ENCODE peak calls at places on chromosome 17, in five cellular contexts. M, L, Z, K and V are unnamed samples. For H3K4me1, the result is how much of the 10 kb centered on the place peaks cover.

GRCh38 chr17:73357318-73357717 is 45.5 kb upstream of the CDC42EP4 start:
- DNase-seq in M (no peak), L (no peak), K (peak), Z (no peak), V (no peak)

GRCh38 chr17:19886116-19886515 is 18.4 kb upstream of the ULK2 start:
- DNase-seq in M (no peak), K (no peak), L (no peak), Z (no peak), V (no peak)

GRCh38 chr17:20612635-20613034 is 33.1 kb downstream of the CDRT15L2 start:
- DNase-seq in M (no peak), Z (no peak), L (no peak), K (no peak), V (no peak)

GRCh38 chr17:67974598-67975066 is 21.6 kb downstream of the C17orf58 start:
- DNase-seq in M (no peak), L (no peak), K (peak), Z (no peak), V (no peak)

GRCh38 chr17:48612854-48613691 is 2.0 kb downstream of the HOXB8 start:
- DNase-seq in M (no peak), K (peak), L (no peak), Z (no peak), V (no peak)

GRCh38 chr17:7589204-7589868 is 558 bp downstream of the SOX15 start:
- DNase-seq in Z (peak), L (peak), K (peak), M (peak), V (peak)

GRCh38 chr17:57553991-57554825 is 190.9 kb downstream of the CCDC182 start:
- DNase-seq in L (no peak), M (peak), K (peak), Z (no peak), V (no peak)

GRCh38 chr17:49993423-49994037 is 1.5 kb downstream of the DLX3 start:
- DNase-seq in M (no peak), Z (peak), K (peak), L (no peak), V (no peak)

GRCh38 chr17:17269926-17270773 is 10.9 kb downstream of the COPS3 start:
- DNase-seq in L (no peak), K (peak), Z (no peak), M (no peak), V (no peak)

GRCh38 chr17:16915752-16916556 is 56.0 kb downstream of the TNFRSF13B start:
- DNase-seq in Z (peak), M (peak), L (no peak), K (peak), V (peak)

GRCh38 chr17:21168555-21168865 is 41.7 kb downstream of the DHRS7B start:
- DNase-seq in K (no peak), Z (no peak), M (no peak), L (no peak), V (no peak)

GRCh38 chr17:2420131-2420530 is 19.3 kb upstream of the MNT start:
- DNase-seq in Z (no peak), L (no peak), K (no peak), M (no peak), V (no peak)

GRCh38 chr17:50339381-50339780 is 6.5 kb upstream of the XYLT2 start:
- DNase-seq in L (no peak), M (no peak), Z (no peak), K (no peak), V (no peak)

GRCh38 chr17:5508855-5509254 is 22.5 kb downstream of the MIS12 start:
- DNase-seq in Z (no peak), L (no peak), K (peak), M (no peak), V (no peak)

GRCh38 chr17:59761385-59762021 is 54.0 kb downstream of the VMP1 start:
- DNase-seq in M (no peak), Z (no peak), K (peak), L (no peak), V (no peak)

GRCh38 chr17:59763861-59764260 is 56.4 kb downstream of the VMP1 start:
- DNase-seq in K (no peak), L (no peak), M (no peak), Z (no peak), V (no peak)

GRCh38 chr17:59762022-59762825 is 54.8 kb downstream of the VMP1 start:
- DNase-seq in L (no peak), Z (no peak), M (no peak), K (no peak), V (no peak)

GRCh38 chr17:59764292-59764741 is 56.9 kb downstream of the VMP1 start:
- DNase-seq in L (no peak), M (no peak), K (peak), Z (no peak), V (no peak)

DNA sequence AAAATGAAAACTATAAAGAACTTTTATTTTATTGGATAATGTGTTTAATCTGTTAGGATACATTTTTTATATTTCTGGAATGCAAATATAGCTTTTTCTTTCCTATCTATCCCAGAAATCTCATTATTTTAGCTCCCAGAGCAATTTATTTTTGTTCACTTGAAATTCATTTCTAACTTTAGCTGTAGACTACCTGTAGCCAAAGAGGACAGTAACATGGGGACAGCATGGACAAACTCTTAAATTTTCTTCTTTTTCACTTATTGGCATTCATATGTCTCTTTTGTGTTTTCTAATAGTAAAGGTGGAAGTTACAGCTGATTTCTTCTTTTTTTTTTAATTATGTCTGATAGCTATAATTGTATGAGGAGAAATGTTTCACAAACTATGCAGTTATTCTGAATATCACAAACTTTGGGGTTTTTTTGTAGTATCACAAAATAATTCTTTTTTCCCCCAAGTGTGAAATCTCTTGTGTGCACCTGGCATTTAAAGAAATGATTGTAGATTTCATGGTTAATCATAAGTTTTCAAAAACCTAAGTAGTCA is 55.4 kb downstream of the VMP1 start:
- DNase-seq in L (no peak), Z (no peak), K (no peak), M (no peak), V (no peak)
- H3K4me3 ChIP-seq in L (no peak), Z (no peak), K (no peak), M (no peak), V (peak)

DNA sequence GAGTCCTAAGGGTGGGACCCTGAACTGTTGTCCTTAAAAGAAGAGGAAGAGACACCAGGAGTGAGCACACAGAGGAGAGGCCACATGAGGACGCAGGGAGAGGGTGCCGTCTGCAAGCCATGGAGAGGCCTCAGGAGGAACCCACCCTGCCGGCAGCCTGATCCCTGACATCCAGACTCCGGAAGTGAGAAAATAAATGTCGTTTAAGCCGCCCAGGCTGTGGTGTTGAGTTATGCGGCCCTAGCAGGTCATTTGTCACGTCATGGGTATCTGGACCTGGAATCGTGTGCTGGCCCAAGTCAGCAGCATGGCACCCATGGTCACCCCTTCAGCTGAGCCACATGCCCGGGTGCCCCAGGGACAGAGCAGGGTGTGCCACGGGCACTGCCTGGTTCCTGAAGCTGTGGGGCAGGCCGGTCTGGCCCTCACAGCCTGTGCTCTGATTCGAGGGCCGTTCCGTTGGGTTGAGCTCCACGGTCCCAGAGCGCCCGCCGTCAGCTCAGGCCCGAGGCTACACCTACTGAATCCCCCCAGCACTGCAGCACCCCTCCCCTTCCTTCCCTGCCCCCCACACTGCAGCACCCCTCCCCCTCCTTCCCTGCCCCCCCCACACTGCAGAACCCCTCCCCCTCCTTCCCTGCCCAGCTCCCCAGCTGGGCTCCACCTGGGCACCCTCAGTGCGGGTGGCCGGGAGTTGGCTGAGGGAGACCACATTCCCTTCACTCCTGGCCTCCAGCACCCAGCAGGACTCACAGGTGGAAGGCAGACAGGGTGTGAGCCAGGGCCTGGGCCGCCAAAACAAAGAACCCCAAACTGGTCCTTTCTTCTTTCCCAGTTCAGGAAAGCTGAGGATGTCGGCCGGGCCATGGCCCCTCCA is 2.7 kb upstream of the CCDC57 start:
- DNase-seq in K (peak), Z (no peak), M (no peak), L (no peak), V (no peak)
- H3K4me1 ChIP-seq in K (under half), Z (under half), M (half or more), L (under half), V (under half)

GRCh38 chr17:42274812-42275526 is 1.2 kb downstream of the STAT5B start:
- DNase-seq in M (no peak), L (no peak), K (no peak), Z (no peak), V (no peak)
- H3K27ac ChIP-seq in M (peak), L (peak), K (no peak), Z (peak), V (peak)

GRCh38 chr17:76146053-76146875 is 5.2 kb upstream of the FOXJ1 start:
- DNase-seq in L (no peak), M (no peak), K (peak), Z (no peak), V (peak)

GRCh38 chr17:76147211-76148014 is 6.4 kb upstream of the FOXJ1 start:
- DNase-seq in Z (no peak), L (no peak), K (peak), M (no peak), V (no peak)

GRCh38 chr17:76142044-76143041 is 1.3 kb upstream of the FOXJ1 start:
- DNase-seq in K (peak), L (no peak), Z (no peak), M (no peak), V (no peak)

GRCh38 chr17:76148015-76148326 is 6.9 kb upstream of the FOXJ1 start:
- DNase-seq in M (no peak), Z (no peak), K (no peak), L (no peak), V (no peak)

DNA sequence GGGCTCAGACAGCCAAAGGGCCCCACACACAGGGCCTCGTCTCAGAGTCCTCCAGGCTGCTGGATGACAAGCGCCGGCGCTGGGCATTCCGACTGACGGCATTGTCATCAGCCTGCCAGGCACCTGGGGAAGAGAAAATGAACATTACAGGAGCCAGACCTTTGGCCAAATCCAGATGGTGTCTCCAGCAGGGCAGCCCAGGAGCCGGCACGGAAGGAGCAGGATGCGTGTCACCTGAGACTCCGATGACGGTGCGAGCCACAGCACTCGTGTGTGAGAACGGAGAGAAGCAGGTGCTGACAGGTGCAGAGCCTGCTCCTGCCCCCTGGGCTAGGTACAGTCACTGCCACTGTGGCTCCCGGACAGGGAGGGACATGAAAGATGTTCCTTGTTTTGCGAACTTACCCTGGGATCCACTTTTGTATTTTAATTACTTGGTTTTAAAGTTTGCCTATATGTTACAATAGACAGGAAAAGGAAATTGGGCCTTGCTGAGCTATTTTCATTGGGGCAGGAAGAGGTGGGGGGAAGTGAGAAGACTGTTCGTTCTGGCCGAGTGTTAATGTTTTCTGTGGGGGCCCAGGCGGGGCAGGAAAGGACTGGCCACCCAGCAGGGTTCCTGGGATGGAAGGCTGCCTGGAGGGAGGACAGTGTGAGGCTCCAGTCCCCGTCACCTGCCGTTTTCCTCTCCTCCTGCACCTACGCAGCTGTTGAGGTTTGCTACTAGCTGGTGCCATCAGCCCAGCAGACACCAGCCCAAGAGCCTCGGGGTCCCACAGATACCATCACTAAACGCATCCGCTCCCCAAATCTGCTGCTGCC is 4.4 kb upstream of the FOXJ1 start:
- DNase-seq in L (no peak), M (no peak), Z (peak), K (peak), V (peak)
- H3K4me3 ChIP-seq in L (no peak), M (no peak), Z (no peak), K (no peak), V (peak)

GRCh38 chr17:29166507-29166887 is 13.7 kb downstream of the MYO18A start:
- DNase-seq in L (no peak), Z (no peak), M (no peak), K (no peak), V (no peak)
- H3K4me1 ChIP-seq in L (under half), Z (under half), M (under half), K (under half), V (under half)

DNA sequence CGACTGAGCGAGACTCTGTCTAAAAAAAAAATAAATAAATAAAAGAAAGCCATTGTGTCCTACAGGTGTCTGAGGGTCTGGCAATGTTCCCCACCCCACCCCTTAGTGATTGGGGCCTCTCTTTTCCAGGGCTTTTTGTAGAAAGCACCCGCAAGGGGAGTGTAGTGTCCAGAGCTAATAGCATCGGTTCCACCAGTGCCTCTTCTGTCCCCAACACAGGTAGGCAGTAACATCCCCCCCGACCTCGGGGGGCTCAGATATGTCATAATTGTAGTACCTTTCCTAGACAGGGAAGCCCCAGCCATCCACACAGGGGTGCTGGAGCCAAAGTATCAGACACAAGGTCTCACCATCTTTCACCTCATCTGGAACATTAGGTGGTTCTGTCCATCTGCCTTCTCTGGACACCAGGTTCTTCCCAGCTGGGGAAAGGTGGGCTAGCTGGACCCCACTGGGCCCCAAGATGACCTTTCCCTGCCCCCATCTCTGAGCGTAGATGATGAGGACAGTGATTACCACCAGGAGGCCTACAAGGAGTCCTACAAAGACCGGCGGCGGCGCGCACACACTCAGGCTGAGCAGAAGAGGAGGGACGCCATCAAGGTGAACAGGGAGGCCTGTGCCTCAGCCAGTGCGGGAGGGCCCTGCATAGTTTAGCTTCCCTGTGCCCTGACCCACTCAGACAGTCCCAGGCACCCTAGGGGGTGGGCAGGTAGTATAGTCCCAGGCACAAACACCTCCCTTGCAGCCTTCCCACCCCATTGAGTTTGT is 1.6 kb downstream of the MLX start:
- DNase-seq in M (no peak), K (no peak), L (no peak), Z (no peak), V (no peak)
- H3K27ac ChIP-seq in M (peak), K (no peak), L (no peak), Z (peak), V (no peak)

GRCh38 chr17:65558311-65558682 is 3.2 kb downstream of the AXIN2 start:
- DNase-seq in L (no peak), K (no peak), M (no peak), Z (no peak), V (no peak)
- H3K4me3 ChIP-seq in L (no peak), K (no peak), M (no peak), Z (no peak), V (peak)